ENCODE peak calls at places on chromosomes 4 and X, in seven cellular contexts. A is neuronal stem cell; T is uterus; Z is CD4-positive, CD25-positive, alpha-beta regulatory T cell; I is tibial nerve; Q is GM23248; Y is lung. C is an unnamed sample. For H3K4me1 and H3K27me3, the result is how much of the 10 kb centered on the place peaks cover.

GRCh38 chr4:72974694-72975487 is 94.6 kb downstream of the COX18 start:
- DNase-seq in A (no peak), T (no peak), Z (no peak), I (no peak), Q (peak), Y (no peak), C (peak)

GRCh38 chr4:39637572-39638357 is 900 bp downstream of the SMIM14 start:
- DNase-seq in A (peak), T (peak), Z (peak), I (peak), Q (peak), Y (peak), C (peak)

GRCh38 chr4:84852081-84852480 is 114.4 kb downstream of the WDFY3 start:
- DNase-seq in A (no peak), T (no peak), Z (no peak), I (no peak), Q (no peak), Y (no peak), C (no peak)

GRCh38 chr4:76197971-76198410 is 15.6 kb downstream of the SCARB2 start:
- DNase-seq in A (no peak), T (peak), Z (peak), I (no peak), Q (peak), Y (no peak), C (no peak)

GRCh38 chr4:126344472-126344871 is 1029.7 kb downstream of the FAT4 start:
- DNase-seq in A (no peak), T (no peak), Z (no peak), I (no peak), Q (no peak), Y (no peak), C (no peak)

GRCh38 chr4:158625544-158625943 is 46.1 kb downstream of the C4orf46 start:
- DNase-seq in A (no peak), T (no peak), Z (no peak), I (no peak), Q (peak), Y (no peak), C (no peak)

GRCh38 chr4:158259955-158260575 is 49.8 kb downstream of the TMEM144 start:
- DNase-seq in A (peak), T (no peak), Z (peak), I (no peak), Q (peak), Y (no peak), C (no peak)

GRCh38 chrX:120140293-120140981 is 18.0 kb upstream of the RHOXF2 start:
- DNase-seq in A (no peak), T (no peak), Z (peak), I (no peak), Q (no peak), Y (no peak), C (no peak)

GRCh38 chrX:47248576-47248975 is 15.8 kb downstream of the USP11 start:
- DNase-seq in A (no peak), T (no peak), Z (no peak), I (no peak), Q (no peak), Y (no peak), C (no peak)

GRCh38 chrX:106170318-106170717 is 2.2 kb downstream of the PWWP3B start:
- DNase-seq in A (no peak), T (no peak), Z (no peak), I (no peak), Q (peak), Y (no peak), C (no peak)

GRCh38 chr4:153495480-153496206 is 29.5 kb downstream of the TMEM131L start:
- DNase-seq in A (no peak), T (no peak), Z (peak), I (no peak), Q (no peak), Y (no peak), C (no peak)

GRCh38 chr4:153497091-153497531 is 31.0 kb downstream of the TMEM131L start:
- DNase-seq in A (no peak), T (no peak), Z (peak), I (no peak), Q (peak), Y (no peak), C (no peak)

GRCh38 chr4:153501578-153501977 is 35.4 kb downstream of the TMEM131L start:
- DNase-seq in A (no peak), T (no peak), Z (no peak), I (no peak), Q (no peak), Y (no peak), C (no peak)

GRCh38 chr4:153497988-153498967 is 32.1 kb downstream of the TMEM131L start:
- DNase-seq in A (no peak), T (no peak), Z (no peak), I (no peak), Q (peak), Y (no peak), C (no peak)

GRCh38 chr4:153499005-153499404 is 32.8 kb downstream of the TMEM131L start:
- DNase-seq in A (no peak), T (no peak), Z (no peak), I (no peak), Q (no peak), Y (no peak), C (no peak)
- H3K4me1 ChIP-seq in A (under half), T (under half), Z (half or more), I (under half), Q (under half), Y (under half), C (under half)

DNA sequence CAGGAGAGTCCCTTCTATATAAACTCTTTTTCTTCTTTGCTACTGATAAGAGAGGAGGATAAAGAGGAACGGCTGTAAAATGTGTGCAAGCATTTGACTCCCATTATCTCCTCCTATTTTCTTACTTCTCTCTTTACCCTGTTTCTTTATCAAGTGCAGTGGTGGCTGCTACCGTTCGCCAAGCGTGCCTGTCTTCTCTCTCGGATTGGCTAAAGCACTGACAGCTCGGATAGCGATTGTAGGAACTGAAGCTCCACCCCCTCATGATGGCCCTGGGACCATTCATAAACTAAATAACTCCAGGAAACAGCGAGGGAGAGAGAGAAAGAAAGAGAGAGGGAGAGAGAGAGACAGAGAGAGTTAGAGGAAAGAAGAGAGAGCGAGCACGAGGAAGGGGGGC is 340 bp upstream of the MAB21L2 start:
- DNase-seq in A (peak), T (no peak), Z (no peak), I (no peak), Q (no peak), Y (no peak), C (no peak)
- H3K27me3 ChIP-seq in A (under half), T (under half), Z (under half), I (under half), Q (under half), Y (under half), C (under half)

GRCh38 chr4:16238304-16238703 is 12.0 kb upstream of the TAPT1 start:
- DNase-seq in A (no peak), T (no peak), Z (no peak), I (no peak), Q (no peak), Y (no peak), C (no peak)

GRCh38 chr4:16243285-16243684 is 17.0 kb upstream of the TAPT1 start:
- DNase-seq in A (no peak), T (no peak), Z (no peak), I (no peak), Q (no peak), Y (no peak), C (no peak)

GRCh38 chr4:16237715-16238114 is 11.4 kb upstream of the TAPT1 start:
- DNase-seq in A (no peak), T (no peak), Z (no peak), I (no peak), Q (no peak), Y (no peak), C (no peak)

GRCh38 chr4:16239086-16239485 is 12.8 kb upstream of the TAPT1 start:
- DNase-seq in A (no peak), T (no peak), Z (no peak), I (no peak), Q (no peak), Y (no peak), C (no peak)

GRCh38 chr4:16240300-16240699 is 14.0 kb upstream of the TAPT1 start:
- DNase-seq in A (no peak), T (no peak), Z (no peak), I (no peak), Q (no peak), Y (no peak), C (no peak)
- H3K27ac ChIP-seq in A (no peak), T (no peak), Z (no peak), I (no peak), Q (no peak), Y (no peak), C (no peak)

GRCh38 chr4:184453402-184454160 is 20.8 kb downstream of the IRF2 start:
- DNase-seq in A (no peak), T (no peak), Z (peak), I (no peak), Q (peak), Y (peak), C (peak)

GRCh38 chr4:184457530-184458249 is 16.7 kb downstream of the IRF2 start:
- DNase-seq in A (no peak), T (no peak), Z (no peak), I (no peak), Q (peak), Y (no peak), C (no peak)

GRCh38 chr4:184456337-184456736 is 18.0 kb downstream of the IRF2 start:
- DNase-seq in A (no peak), T (no peak), Z (no peak), I (no peak), Q (no peak), Y (no peak), C (no peak)

GRCh38 chr4:184451726-184452125 is 22.6 kb downstream of the IRF2 start:
- DNase-seq in A (no peak), T (no peak), Z (no peak), I (no peak), Q (no peak), Y (no peak), C (no peak)

DNA sequence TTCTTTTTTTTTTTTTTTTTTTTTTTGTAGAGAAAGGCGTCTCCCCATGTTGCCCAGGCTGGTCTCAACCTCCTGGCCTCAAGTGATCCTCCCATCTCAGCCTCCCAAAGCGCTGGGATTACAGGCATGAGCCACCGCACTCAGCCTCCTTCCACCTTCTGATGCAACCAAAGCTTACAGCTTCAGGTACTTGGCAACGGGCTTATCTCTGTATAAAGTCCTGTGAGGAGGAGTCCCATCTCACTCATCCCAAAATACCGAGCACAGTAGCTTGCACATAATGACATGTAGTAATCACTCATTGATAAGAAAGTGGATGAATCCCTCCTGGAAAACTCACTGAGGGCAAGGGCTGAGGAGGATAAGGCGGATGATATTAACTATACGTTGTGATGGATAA is 19.1 kb downstream of the IRF2 start:
- DNase-seq in A (no peak), T (no peak), Z (no peak), I (no peak), Q (no peak), Y (no peak), C (no peak)
- H3K4me1 ChIP-seq in A (under half), T (under half), Z (under half), I (under half), Q (half or more), Y (under half), C (under half)

GRCh38 chr4:8869879-8870646 is 1.6 kb downstream of the HMX1 start:
- DNase-seq in A (no peak), T (no peak), Z (no peak), I (no peak), Q (no peak), Y (no peak), C (no peak)

GRCh38 chr4:8869002-8869878 is 2.4 kb downstream of the HMX1 start:
- DNase-seq in A (no peak), T (no peak), Z (no peak), I (no peak), Q (no peak), Y (no peak), C (no peak)

GRCh38 chr4:8866828-8867623 is 4.6 kb downstream of the HMX1 start:
- DNase-seq in A (no peak), T (no peak), Z (no peak), I (no peak), Q (no peak), Y (no peak), C (no peak)

GRCh38 chr4:8867624-8868320 is 3.9 kb downstream of the HMX1 start:
- DNase-seq in A (no peak), T (no peak), Z (no peak), I (no peak), Q (no peak), Y (no peak), C (no peak)

DNA sequence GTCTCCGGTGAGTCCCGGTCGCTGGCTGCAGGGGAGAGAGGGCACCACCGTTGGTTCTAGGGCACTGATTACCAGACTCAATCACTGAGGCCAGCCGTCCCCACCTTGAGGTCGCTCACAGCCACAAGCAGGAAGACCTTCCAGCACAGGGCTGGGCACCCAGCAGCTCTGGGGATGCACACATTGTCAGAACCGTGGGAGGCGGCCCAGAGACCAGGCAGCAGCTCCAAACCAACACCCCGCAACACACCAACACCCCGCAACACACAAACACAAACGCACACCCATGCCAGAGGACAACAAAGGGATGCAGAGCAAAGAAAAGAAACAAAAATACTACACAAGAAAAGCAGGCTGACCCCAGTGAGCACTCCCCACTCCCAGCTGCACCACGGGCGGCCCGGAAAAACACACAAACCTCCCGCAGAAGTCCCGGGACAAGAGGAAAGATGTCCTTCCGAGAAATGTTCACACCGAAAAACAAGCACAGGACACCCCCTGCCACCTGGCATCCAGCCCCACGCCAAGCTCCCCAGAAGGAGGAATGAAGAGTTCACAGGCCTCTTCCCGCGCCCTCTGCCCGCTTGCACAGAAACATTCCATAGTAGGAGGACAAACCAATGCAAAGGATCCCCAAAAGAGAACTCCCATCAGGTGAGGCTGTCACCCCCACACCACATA is 3.2 kb downstream of the HMX1 start:
- DNase-seq in A (no peak), T (no peak), Z (no peak), I (no peak), Q (no peak), Y (no peak), C (no peak)
- H3K27me3 ChIP-seq in A (half or more), T (under half), Z (under half), I (half or more), Q (under half), Y (half or more), C (half or more)

GRCh38 chr4:7783560-7783959 is 156.1 kb downstream of the AFAP1 start:
- DNase-seq in A (no peak), T (no peak), Z (no peak), I (no peak), Q (no peak), Y (no peak), C (no peak)
- H3K27ac ChIP-seq in A (no peak), T (no peak), Z (no peak), I (peak), Q (peak), Y (no peak), C (no peak)

GRCh38 chr4:7007142-7007907 is 35.8 kb upstream of the TADA2B start:
- DNase-seq in A (no peak), T (no peak), Z (no peak), I (no peak), Q (no peak), Y (no peak), C (no peak)
- H3K4me1 ChIP-seq in A (under half), T (under half), Z (under half), I (under half), Q (under half), Y (under half), C (under half)

GRCh38 chrX:139187738-139188137 is 342.8 kb upstream of the F9 start:
- DNase-seq in A (no peak), T (no peak), Z (no peak), I (no peak), Q (no peak), Y (no peak), C (no peak)
- H3K27me3 ChIP-seq in A (under half), T (under half), Z (under half), I (under half), Q (under half), Y (under half), C (under half)

DNA sequence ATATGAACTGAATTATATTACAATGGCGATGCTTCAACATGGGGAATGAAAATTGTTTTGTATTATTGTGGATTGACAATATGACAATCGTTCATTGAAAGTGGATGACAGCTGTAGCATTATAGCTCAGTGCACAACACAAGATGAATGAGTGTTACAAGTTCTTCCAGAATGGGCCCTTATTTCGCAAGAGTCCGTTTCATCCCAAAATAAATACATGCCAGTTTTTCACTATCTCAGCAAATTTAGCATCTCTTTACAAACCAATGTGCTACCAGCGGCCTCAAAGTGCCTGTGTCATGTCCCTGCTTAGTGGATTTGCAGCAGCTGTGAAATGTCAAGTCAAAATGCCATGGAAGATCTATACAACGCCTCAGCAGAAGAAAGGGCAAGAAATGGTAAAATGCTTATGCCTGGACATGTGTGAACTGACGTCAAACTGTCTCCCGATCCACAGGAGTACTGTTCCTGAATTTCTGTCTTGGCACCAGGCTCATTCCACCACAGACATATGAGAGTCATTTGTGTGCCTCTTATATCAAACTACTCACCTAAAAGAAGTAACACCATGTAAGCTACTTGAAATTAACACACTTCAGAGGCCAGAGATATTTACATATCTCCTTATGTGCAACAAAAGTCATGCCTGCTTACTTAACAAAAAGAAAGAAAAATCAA is 109.5 kb downstream of the MAML3 start:
- DNase-seq in A (no peak), T (no peak), Z (no peak), I (no peak), Q (no peak), Y (no peak), C (no peak)
- H3K27ac ChIP-seq in A (no peak), T (no peak), Z (no peak), I (peak), Q (no peak), Y (no peak), C (no peak)

DNA sequence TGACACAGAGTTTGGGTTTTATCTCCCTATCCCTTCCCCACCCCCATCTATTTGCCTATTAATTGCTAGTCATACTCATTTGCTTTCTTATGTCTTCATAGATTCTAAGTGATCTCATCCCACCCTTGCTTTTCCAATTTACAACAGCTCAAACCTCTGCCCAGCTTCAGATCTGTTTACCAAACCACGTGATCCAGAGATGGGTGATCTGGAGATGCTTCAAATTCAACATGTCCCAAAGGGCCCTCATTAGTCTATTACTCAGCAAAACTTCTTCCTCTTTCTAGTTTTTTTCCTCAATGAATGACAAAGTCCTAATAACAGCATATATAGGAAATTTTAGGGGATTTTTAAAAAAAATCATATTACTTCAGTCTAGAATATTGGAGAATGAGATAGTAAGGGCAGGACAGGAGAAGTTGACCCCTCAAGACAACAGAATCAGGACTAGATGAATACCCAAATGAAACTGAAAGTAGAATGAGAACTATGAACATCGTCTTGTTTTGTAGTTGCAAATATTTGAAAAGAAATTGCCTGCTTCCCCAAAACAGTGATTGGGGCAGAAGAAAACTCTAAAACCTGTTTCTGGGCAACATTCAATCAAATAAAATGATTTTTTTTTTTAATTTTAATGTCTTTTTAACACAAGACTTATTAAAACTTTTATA is 127.1 kb downstream of the CFAP299 start:
- DNase-seq in A (no peak), T (no peak), Z (peak), I (no peak), Q (peak), Y (no peak), C (no peak)
- H3K4me1 ChIP-seq in A (under half), T (under half), Z (under half), I (under half), Q (under half), Y (under half), C (under half)

C was measured in SJSA1.